ENCODE peak calls at places on chromosomes 4 and X, in ten cellular contexts. One of them, this sample, is unnamed.

GRCh38 chr4:137960371-137961050 is 281.6 kb downstream of the SLC7A11 start:
- DNase-seq in endothelial cell: no peak
- DNase-seq in activated CD4-positive, alpha-beta T cell treated with anti-CD3 and anti-CD28 coated beads for 24 hours: no peak
- DNase-seq in putamen: no peak
- DNase-seq in HT1080: peak
- DNase-seq in HTR-8/SVneo: peak
- DNase-seq in activated T-helper 1 cell treated with anti-CD3 and anti-CD28 coated beads, Interleukin-2, amount 50 U/mL, for 16 hours: no peak
- DNase-seq in activated naive CD8-positive, alpha-beta T cell treated with anti-CD3 and anti-CD28 coated beads for 36 hours: no peak
- DNase-seq in ACHN: no peak
- DNase-seq in pancreas: no peak
- DNase-seq in this sample: no peak

GRCh38 chrX:14832151-14832550 is 40.7 kb downstream of the FANCB start:
- DNase-seq in endothelial cell: no peak
- DNase-seq in activated CD4-positive, alpha-beta T cell treated with anti-CD3 and anti-CD28 coated beads for 24 hours: no peak
- DNase-seq in putamen: no peak
- DNase-seq in HT1080: peak
- DNase-seq in HTR-8/SVneo: peak
- DNase-seq in activated T-helper 1 cell treated with anti-CD3 and anti-CD28 coated beads, Interleukin-2, amount 50 U/mL, for 16 hours: no peak
- DNase-seq in activated naive CD8-positive, alpha-beta T cell treated with anti-CD3 and anti-CD28 coated beads for 36 hours: no peak
- DNase-seq in ACHN: no peak
- DNase-seq in pancreas: no peak
- DNase-seq in this sample: no peak

GRCh38 chr4:72375050-72375736 is 193.8 kb downstream of the ADAMTS3 start:
- DNase-seq in endothelial cell: no peak
- DNase-seq in activated CD4-positive, alpha-beta T cell treated with anti-CD3 and anti-CD28 coated beads for 24 hours: no peak
- DNase-seq in putamen: no peak
- DNase-seq in HT1080: peak
- DNase-seq in HTR-8/SVneo: no peak
- DNase-seq in activated T-helper 1 cell treated with anti-CD3 and anti-CD28 coated beads, Interleukin-2, amount 50 U/mL, for 16 hours: no peak
- DNase-seq in activated naive CD8-positive, alpha-beta T cell treated with anti-CD3 and anti-CD28 coated beads for 36 hours: no peak
- DNase-seq in ACHN: peak
- DNase-seq in pancreas: no peak
- DNase-seq in this sample: no peak

GRCh38 chr4:158347596-158347995 is 137.3 kb downstream of the TMEM144 start:
- DNase-seq in endothelial cell: no peak
- DNase-seq in activated CD4-positive, alpha-beta T cell treated with anti-CD3 and anti-CD28 coated beads for 24 hours: no peak
- DNase-seq in putamen: no peak
- DNase-seq in HT1080: no peak
- DNase-seq in HTR-8/SVneo: no peak
- DNase-seq in activated T-helper 1 cell treated with anti-CD3 and anti-CD28 coated beads, Interleukin-2, amount 50 U/mL, for 16 hours: no peak
- DNase-seq in activated naive CD8-positive, alpha-beta T cell treated with anti-CD3 and anti-CD28 coated beads for 36 hours: no peak
- DNase-seq in ACHN: no peak
- DNase-seq in pancreas: no peak
- DNase-seq in this sample: no peak

GRCh38 chr4:77092832-77093800 is 17.3 kb upstream of the CCNI start:
- DNase-seq in endothelial cell: no peak
- DNase-seq in activated CD4-positive, alpha-beta T cell treated with anti-CD3 and anti-CD28 coated beads for 24 hours: no peak
- DNase-seq in putamen: no peak
- DNase-seq in HT1080: peak
- DNase-seq in HTR-8/SVneo: no peak
- DNase-seq in activated T-helper 1 cell treated with anti-CD3 and anti-CD28 coated beads, Interleukin-2, amount 50 U/mL, for 16 hours: no peak
- DNase-seq in activated naive CD8-positive, alpha-beta T cell treated with anti-CD3 and anti-CD28 coated beads for 36 hours: no peak
- DNase-seq in ACHN: no peak
- DNase-seq in pancreas: no peak
- DNase-seq in this sample: no peak

GRCh38 chr4:76622717-76623116 is 187.7 kb downstream of the SHROOM3 start:
- DNase-seq in endothelial cell: no peak
- DNase-seq in activated CD4-positive, alpha-beta T cell treated with anti-CD3 and anti-CD28 coated beads for 24 hours: no peak
- DNase-seq in putamen: no peak
- DNase-seq in HT1080: no peak
- DNase-seq in HTR-8/SVneo: no peak
- DNase-seq in activated T-helper 1 cell treated with anti-CD3 and anti-CD28 coated beads, Interleukin-2, amount 50 U/mL, for 16 hours: no peak
- DNase-seq in activated naive CD8-positive, alpha-beta T cell treated with anti-CD3 and anti-CD28 coated beads for 36 hours: no peak
- DNase-seq in ACHN: no peak
- DNase-seq in pancreas: no peak
- DNase-seq in this sample: no peak

GRCh38 chrX:107396235-107396634 is 53.2 kb upstream of the FRMPD3 start:
- DNase-seq in endothelial cell: no peak
- DNase-seq in activated CD4-positive, alpha-beta T cell treated with anti-CD3 and anti-CD28 coated beads for 24 hours: no peak
- DNase-seq in putamen: no peak
- DNase-seq in HT1080: no peak
- DNase-seq in HTR-8/SVneo: no peak
- DNase-seq in activated T-helper 1 cell treated with anti-CD3 and anti-CD28 coated beads, Interleukin-2, amount 50 U/mL, for 16 hours: no peak
- DNase-seq in activated naive CD8-positive, alpha-beta T cell treated with anti-CD3 and anti-CD28 coated beads for 36 hours: no peak
- DNase-seq in ACHN: no peak
- DNase-seq in pancreas: no peak
- DNase-seq in this sample: no peak

GRCh38 chr4:9996319-9997110 is 24.8 kb downstream of the SLC2A9 start:
- DNase-seq in endothelial cell: no peak
- DNase-seq in activated CD4-positive, alpha-beta T cell treated with anti-CD3 and anti-CD28 coated beads for 24 hours: no peak
- DNase-seq in putamen: no peak
- DNase-seq in HT1080: no peak
- DNase-seq in HTR-8/SVneo: no peak
- DNase-seq in activated T-helper 1 cell treated with anti-CD3 and anti-CD28 coated beads, Interleukin-2, amount 50 U/mL, for 16 hours: no peak
- DNase-seq in activated naive CD8-positive, alpha-beta T cell treated with anti-CD3 and anti-CD28 coated beads for 36 hours: no peak
- DNase-seq in ACHN: no peak
- DNase-seq in pancreas: no peak
- DNase-seq in this sample: no peak